ENCODE peak calls at places on chromosomes 12 and 14, in six cellular contexts. E, U, H, T, S and J are unnamed samples.

GRCh38 chr12:109125791-109126190 is 9.4 kb downstream of the ACACB start:
- DNase-seq in S (no peak), T (no peak), U (no peak), E (no peak), H (no peak), J (no peak)

GRCh38 chr12:124565071-124565491 is 2.3 kb downstream of the NCOR2 start:
- DNase-seq in E (no peak), U (no peak), S (no peak), T (peak; percentile 39), H (no peak), J (no peak)

GRCh38 chr12:46382425-46382973 is 9.9 kb upstream of the SLC38A2 start:
- DNase-seq in U (no peak), S (peak; percentile 54), H (peak; percentile 27), T (no peak), E (no peak), J (peak; percentile 52)

GRCh38 chr14:104446611-104447010 is 133.0 kb upstream of the C14orf180 start:
- DNase-seq in H (no peak), T (no peak), E (no peak), U (no peak), S (no peak), J (no peak)

GRCh38 chr12:128459067-128459466 is 192.1 kb downstream of the TMEM132C start:
- DNase-seq in E (no peak), S (no peak), U (peak; percentile 94), H (no peak), T (no peak), J (no peak)

GRCh38 chr12:124363376-124363965 is 68.6 kb downstream of the RFLNA start:
- DNase-seq in U (no peak), S (no peak), E (no peak), T (no peak), H (no peak), J (no peak)

GRCh38 chr12:12190087-12190809 is 76.6 kb downstream of the LRP6 start:
- DNase-seq in E (no peak), U (no peak), S (peak; percentile 24), H (no peak), T (peak; percentile 13), J (peak; percentile 38)

GRCh38 chr12:52222692-52223091 is 10.4 kb upstream of the KRT7 start:
- DNase-seq in E (no peak), T (no peak), U (no peak), H (no peak), S (no peak), J (no peak)

GRCh38 chr12:106459534-106459933 is 102.0 kb downstream of the POLR3B start:
- DNase-seq in E (no peak), T (no peak), U (no peak), S (no peak), H (no peak), J (no peak)

GRCh38 chr14:73467377-73467776 is 9.0 kb upstream of the NUMB start:
- DNase-seq in H (no peak), E (no peak), T (peak; percentile 36), U (no peak), S (peak; percentile 74), J (no peak)

GRCh38 chr12:10268037-10268436 is 39.6 kb upstream of the KLRD1 start:
- DNase-seq in S (no peak), U (no peak), H (no peak), T (no peak), E (no peak), J (no peak)

GRCh38 chr12:26617513-26617912 is 215.5 kb downstream of the ITPR2 start:
- DNase-seq in E (no peak), T (no peak), H (no peak), U (no peak), S (no peak), J (no peak)

GRCh38 chr12:58502857-58503256 is 417.4 kb downstream of the LRIG3 start:
- DNase-seq in S (no peak), U (no peak), E (no peak), T (no peak), H (no peak), J (peak; percentile 51)

GRCh38 chr12:117096643-117097042 is 2.6 kb downstream of the TESC start:
- DNase-seq in E (no peak), U (no peak), H (no peak), S (no peak), T (no peak), J (no peak)

GRCh38 chr12:57889541-57889989 is 43.0 kb upstream of the CTDSP2 start:
- DNase-seq in T (peak; percentile 84), E (no peak), S (peak; percentile 90), H (no peak), U (no peak), J (no peak)

GRCh38 chr12:5797661-5798060 is 147.4 kb downstream of the ANO2 start:
- DNase-seq in U (no peak), S (no peak), H (no peak), E (no peak), T (no peak), J (no peak)

GRCh38 chr12:55009171-55009570 is 10.6 kb upstream of the NEUROD4 start:
- DNase-seq in H (no peak), E (no peak), S (no peak), U (no peak), T (no peak), J (no peak)

GRCh38 chr12:87678453-87678852 is 350.7 kb downstream of the C12orf50 start:
- DNase-seq in S (peak; percentile 83), U (no peak), H (peak; percentile 61), E (no peak), T (peak; percentile 57), J (peak; percentile 59)

GRCh38 chr14:88322505-88323085 is 474 bp downstream of the KCNK10 start:
- DNase-seq in U (no peak), S (peak; percentile 13), T (no peak), H (no peak), E (peak; percentile 36), J (no peak)

GRCh38 chr12:116299548-116300150 is 22.2 kb upstream of the MED13L start:
- DNase-seq in E (no peak), T (peak; percentile 46), S (no peak), H (no peak), U (no peak), J (no peak)

GRCh38 chr14:102125546-102125945 is 14.2 kb upstream of the WDR20 start:
- DNase-seq in T (no peak), S (no peak), E (no peak), U (no peak), H (peak; percentile 89), J (peak; percentile 30)

GRCh38 chr12:91072931-91073330 is 15.1 kb upstream of the KERA start:
- DNase-seq in U (no peak), H (peak; percentile 28), E (peak; percentile 7), S (no peak), T (peak; percentile 30), J (peak; percentile 50)

GRCh38 chr12:105205322-105206048 is 30.5 kb downstream of the APPL2 start:
- DNase-seq in E (no peak), T (no peak), H (no peak), U (no peak), S (no peak), J (no peak)